ENCODE peak calls at places on chromosomes 2 and 18, in ten cellular contexts. One of them, this sample, is unnamed.

GRCh38 chr2:72694715-72695496 is 130.9 kb downstream of the EXOC6B start:
- DNase-seq in amniotic stem cell: peak
- DNase-seq in activated CD4-positive, alpha-beta memory T cell treated with anti-CD3 and anti-CD28 coated beads, Interleukin-2, amount 10 ng/mL, durations not matched to agents 7 days and 5 days: no peak
- DNase-seq in naive thymus-derived CD8-positive, alpha-beta T cell: no peak
- DNase-seq in left cardiac atrium: peak
- DNase-seq in H7: no peak
- DNase-seq in D721Med: no peak
- DNase-seq in effector memory CD8-positive, alpha-beta T cell: no peak
- DNase-seq in Daoy: peak
- DNase-seq in omental fat pad: no peak
- DNase-seq in this sample: peak

GRCh38 chr2:127606594-127607398 is 39.2 kb upstream of the GPR17 start:
- DNase-seq in naive thymus-derived CD8-positive, alpha-beta T cell: no peak
- DNase-seq in activated CD4-positive, alpha-beta memory T cell treated with anti-CD3 and anti-CD28 coated beads, Interleukin-2, amount 10 ng/mL, durations not matched to agents 7 days and 5 days: no peak
- DNase-seq in Daoy: no peak
- DNase-seq in effector memory CD8-positive, alpha-beta T cell: no peak
- DNase-seq in amniotic stem cell: no peak
- DNase-seq in D721Med: peak
- DNase-seq in omental fat pad: no peak
- DNase-seq in H7: peak
- DNase-seq in left cardiac atrium: no peak
- DNase-seq in this sample: no peak

GRCh38 chr2:31163011-31163540 is 24.8 kb upstream of the GALNT14 start:
- DNase-seq in H7: no peak
- DNase-seq in D721Med: no peak
- DNase-seq in naive thymus-derived CD8-positive, alpha-beta T cell: no peak
- DNase-seq in left cardiac atrium: no peak
- DNase-seq in activated CD4-positive, alpha-beta memory T cell treated with anti-CD3 and anti-CD28 coated beads, Interleukin-2, amount 10 ng/mL, durations not matched to agents 7 days and 5 days: no peak
- DNase-seq in effector memory CD8-positive, alpha-beta T cell: no peak
- DNase-seq in amniotic stem cell: no peak
- DNase-seq in Daoy: no peak
- DNase-seq in omental fat pad: no peak
- DNase-seq in this sample: no peak

GRCh38 chr2:143551946-143552655 is 422.9 kb downstream of the ARHGAP15 start:
- DNase-seq in activated CD4-positive, alpha-beta memory T cell treated with anti-CD3 and anti-CD28 coated beads, Interleukin-2, amount 10 ng/mL, durations not matched to agents 7 days and 5 days: no peak
- DNase-seq in omental fat pad: no peak
- DNase-seq in D721Med: no peak
- DNase-seq in H7: no peak
- DNase-seq in naive thymus-derived CD8-positive, alpha-beta T cell: no peak
- DNase-seq in effector memory CD8-positive, alpha-beta T cell: no peak
- DNase-seq in amniotic stem cell: no peak
- DNase-seq in Daoy: no peak
- DNase-seq in left cardiac atrium: no peak
- DNase-seq in this sample: no peak

GRCh38 chr18:59006461-59007067 is 133.1 kb upstream of the SEC11C start:
- DNase-seq in effector memory CD8-positive, alpha-beta T cell: no peak
- DNase-seq in omental fat pad: no peak
- DNase-seq in naive thymus-derived CD8-positive, alpha-beta T cell: no peak
- DNase-seq in H7: no peak
- DNase-seq in amniotic stem cell: no peak
- DNase-seq in left cardiac atrium: no peak
- DNase-seq in activated CD4-positive, alpha-beta memory T cell treated with anti-CD3 and anti-CD28 coated beads, Interleukin-2, amount 10 ng/mL, durations not matched to agents 7 days and 5 days: no peak
- DNase-seq in Daoy: no peak
- DNase-seq in D721Med: no peak
- DNase-seq in this sample: no peak

GRCh38 chr2:104375206-104375605 is 478.7 kb upstream of the POU3F3 start:
- DNase-seq in H7: no peak
- DNase-seq in Daoy: no peak
- DNase-seq in amniotic stem cell: no peak
- DNase-seq in left cardiac atrium: no peak
- DNase-seq in activated CD4-positive, alpha-beta memory T cell treated with anti-CD3 and anti-CD28 coated beads, Interleukin-2, amount 10 ng/mL, durations not matched to agents 7 days and 5 days: no peak
- DNase-seq in naive thymus-derived CD8-positive, alpha-beta T cell: no peak
- DNase-seq in omental fat pad: no peak
- DNase-seq in effector memory CD8-positive, alpha-beta T cell: no peak
- DNase-seq in D721Med: no peak
- DNase-seq in this sample: no peak

GRCh38 chr2:144324446-144325045 is 195.4 kb downstream of the ZEB2 start:
- DNase-seq in omental fat pad: no peak
- DNase-seq in D721Med: no peak
- DNase-seq in Daoy: no peak
- DNase-seq in amniotic stem cell: no peak
- DNase-seq in left cardiac atrium: no peak
- DNase-seq in naive thymus-derived CD8-positive, alpha-beta T cell: no peak
- DNase-seq in H7: no peak
- DNase-seq in effector memory CD8-positive, alpha-beta T cell: peak
- DNase-seq in activated CD4-positive, alpha-beta memory T cell treated with anti-CD3 and anti-CD28 coated beads, Interleukin-2, amount 10 ng/mL, durations not matched to agents 7 days and 5 days: peak
- DNase-seq in this sample: no peak

GRCh38 chr2:133360190-133360589 is 208.1 kb downstream of the NCKAP5 start:
- DNase-seq in Daoy: no peak
- DNase-seq in effector memory CD8-positive, alpha-beta T cell: no peak
- DNase-seq in naive thymus-derived CD8-positive, alpha-beta T cell: no peak
- DNase-seq in H7: no peak
- DNase-seq in left cardiac atrium: no peak
- DNase-seq in D721Med: no peak
- DNase-seq in omental fat pad: no peak
- DNase-seq in amniotic stem cell: no peak
- DNase-seq in activated CD4-positive, alpha-beta memory T cell treated with anti-CD3 and anti-CD28 coated beads, Interleukin-2, amount 10 ng/mL, durations not matched to agents 7 days and 5 days: no peak
- DNase-seq in this sample: no peak

GRCh38 chr2:221097568-221097915 is 474.6 kb downstream of the EPHA4 start:
- DNase-seq in amniotic stem cell: peak
- DNase-seq in omental fat pad: no peak
- DNase-seq in D721Med: no peak
- DNase-seq in H7: no peak
- DNase-seq in left cardiac atrium: no peak
- DNase-seq in Daoy: peak
- DNase-seq in activated CD4-positive, alpha-beta memory T cell treated with anti-CD3 and anti-CD28 coated beads, Interleukin-2, amount 10 ng/mL, durations not matched to agents 7 days and 5 days: no peak
- DNase-seq in effector memory CD8-positive, alpha-beta T cell: no peak
- DNase-seq in naive thymus-derived CD8-positive, alpha-beta T cell: no peak
- DNase-seq in this sample: peak

GRCh38 chr2:166000401-166000800 is 46.8 kb upstream of the TTC21B start:
- DNase-seq in activated CD4-positive, alpha-beta memory T cell treated with anti-CD3 and anti-CD28 coated beads, Interleukin-2, amount 10 ng/mL, durations not matched to agents 7 days and 5 days: no peak
- DNase-seq in naive thymus-derived CD8-positive, alpha-beta T cell: no peak
- DNase-seq in Daoy: no peak
- DNase-seq in D721Med: no peak
- DNase-seq in amniotic stem cell: no peak
- DNase-seq in H7: no peak
- DNase-seq in omental fat pad: no peak
- DNase-seq in left cardiac atrium: no peak
- DNase-seq in effector memory CD8-positive, alpha-beta T cell: no peak
- DNase-seq in this sample: no peak

GRCh38 chr2:237692601-237693079 is 65.3 kb downstream of the LRRFIP1 start:
- DNase-seq in D721Med: no peak
- DNase-seq in activated CD4-positive, alpha-beta memory T cell treated with anti-CD3 and anti-CD28 coated beads, Interleukin-2, amount 10 ng/mL, durations not matched to agents 7 days and 5 days: peak
- DNase-seq in omental fat pad: no peak
- DNase-seq in effector memory CD8-positive, alpha-beta T cell: no peak
- DNase-seq in naive thymus-derived CD8-positive, alpha-beta T cell: no peak
- DNase-seq in H7: peak
- DNase-seq in left cardiac atrium: peak
- DNase-seq in Daoy: peak
- DNase-seq in amniotic stem cell: no peak
- DNase-seq in this sample: no peak

GRCh38 chr2:190023860-190024259 is 38.7 kb downstream of the MSTN start:
- DNase-seq in effector memory CD8-positive, alpha-beta T cell: peak
- DNase-seq in H7: peak
- DNase-seq in Daoy: peak
- DNase-seq in D721Med: no peak
- DNase-seq in left cardiac atrium: no peak
- DNase-seq in naive thymus-derived CD8-positive, alpha-beta T cell: no peak
- DNase-seq in amniotic stem cell: peak
- DNase-seq in omental fat pad: no peak
- DNase-seq in activated CD4-positive, alpha-beta memory T cell treated with anti-CD3 and anti-CD28 coated beads, Interleukin-2, amount 10 ng/mL, durations not matched to agents 7 days and 5 days: no peak
- DNase-seq in this sample: peak

GRCh38 chr2:71306762-71307161 is 24.8 kb upstream of the ZNF638 start:
- DNase-seq in left cardiac atrium: no peak
- DNase-seq in H7: peak
- DNase-seq in naive thymus-derived CD8-positive, alpha-beta T cell: no peak
- DNase-seq in D721Med: no peak
- DNase-seq in activated CD4-positive, alpha-beta memory T cell treated with anti-CD3 and anti-CD28 coated beads, Interleukin-2, amount 10 ng/mL, durations not matched to agents 7 days and 5 days: no peak
- DNase-seq in omental fat pad: no peak
- DNase-seq in amniotic stem cell: no peak
- DNase-seq in effector memory CD8-positive, alpha-beta T cell: no peak
- DNase-seq in Daoy: peak
- DNase-seq in this sample: no peak

GRCh38 chr2:148955798-148956197 is 80.8 kb downstream of the KIF5C start:
- DNase-seq in Daoy: no peak
- DNase-seq in activated CD4-positive, alpha-beta memory T cell treated with anti-CD3 and anti-CD28 coated beads, Interleukin-2, amount 10 ng/mL, durations not matched to agents 7 days and 5 days: no peak
- DNase-seq in D721Med: no peak
- DNase-seq in omental fat pad: no peak
- DNase-seq in effector memory CD8-positive, alpha-beta T cell: no peak
- DNase-seq in H7: no peak
- DNase-seq in left cardiac atrium: no peak
- DNase-seq in amniotic stem cell: no peak
- DNase-seq in naive thymus-derived CD8-positive, alpha-beta T cell: no peak
- DNase-seq in this sample: no peak

GRCh38 chr18:48896326-48896874 is 54.4 kb downstream of the SMAD7 start:
- DNase-seq in omental fat pad: no peak
- DNase-seq in D721Med: no peak
- DNase-seq in naive thymus-derived CD8-positive, alpha-beta T cell: peak
- DNase-seq in H7: no peak
- DNase-seq in activated CD4-positive, alpha-beta memory T cell treated with anti-CD3 and anti-CD28 coated beads, Interleukin-2, amount 10 ng/mL, durations not matched to agents 7 days and 5 days: no peak
- DNase-seq in amniotic stem cell: no peak
- DNase-seq in effector memory CD8-positive, alpha-beta T cell: no peak
- DNase-seq in Daoy: no peak
- DNase-seq in left cardiac atrium: no peak
- DNase-seq in this sample: no peak

GRCh38 chr2:166337932-166338331 is 37.8 kb downstream of the SCN9A start:
- DNase-seq in Daoy: no peak
- DNase-seq in H7: no peak
- DNase-seq in naive thymus-derived CD8-positive, alpha-beta T cell: no peak
- DNase-seq in amniotic stem cell: no peak
- DNase-seq in left cardiac atrium: no peak
- DNase-seq in activated CD4-positive, alpha-beta memory T cell treated with anti-CD3 and anti-CD28 coated beads, Interleukin-2, amount 10 ng/mL, durations not matched to agents 7 days and 5 days: no peak
- DNase-seq in effector memory CD8-positive, alpha-beta T cell: no peak
- DNase-seq in omental fat pad: no peak
- DNase-seq in D721Med: no peak
- DNase-seq in this sample: no peak

GRCh38 chr18:62999392-62999791 is 284.1 kb downstream of the PHLPP1 start:
- DNase-seq in Daoy: peak
- DNase-seq in H7: no peak
- DNase-seq in D721Med: no peak
- DNase-seq in omental fat pad: no peak
- DNase-seq in naive thymus-derived CD8-positive, alpha-beta T cell: no peak
- DNase-seq in effector memory CD8-positive, alpha-beta T cell: no peak
- DNase-seq in left cardiac atrium: peak
- DNase-seq in activated CD4-positive, alpha-beta memory T cell treated with anti-CD3 and anti-CD28 coated beads, Interleukin-2, amount 10 ng/mL, durations not matched to agents 7 days and 5 days: no peak
- DNase-seq in amniotic stem cell: no peak
- DNase-seq in this sample: no peak

GRCh38 chr2:95333888-95334338 is 36.8 kb downstream of the KCNIP3 start:
- DNase-seq in H7: no peak
- DNase-seq in left cardiac atrium: no peak
- DNase-seq in Daoy: peak
- DNase-seq in naive thymus-derived CD8-positive, alpha-beta T cell: no peak
- DNase-seq in activated CD4-positive, alpha-beta memory T cell treated with anti-CD3 and anti-CD28 coated beads, Interleukin-2, amount 10 ng/mL, durations not matched to agents 7 days and 5 days: no peak
- DNase-seq in effector memory CD8-positive, alpha-beta T cell: no peak
- DNase-seq in omental fat pad: no peak
- DNase-seq in amniotic stem cell: no peak
- DNase-seq in D721Med: no peak
- DNase-seq in this sample: peak

GRCh38 chr2:24827321-24828261 is 34.4 kb downstream of the CENPO start:
- DNase-seq in H7: peak
- DNase-seq in amniotic stem cell: peak
- DNase-seq in left cardiac atrium: peak
- DNase-seq in effector memory CD8-positive, alpha-beta T cell: peak
- DNase-seq in activated CD4-positive, alpha-beta memory T cell treated with anti-CD3 and anti-CD28 coated beads, Interleukin-2, amount 10 ng/mL, durations not matched to agents 7 days and 5 days: peak
- DNase-seq in D721Med: peak
- DNase-seq in naive thymus-derived CD8-positive, alpha-beta T cell: peak
- DNase-seq in omental fat pad: peak
- DNase-seq in Daoy: peak
- DNase-seq in this sample: peak

GRCh38 chr2:9069496-9069991 is 66.1 kb upstream of the MBOAT2 start:
- DNase-seq in effector memory CD8-positive, alpha-beta T cell: no peak
- DNase-seq in naive thymus-derived CD8-positive, alpha-beta T cell: no peak
- DNase-seq in D721Med: no peak
- DNase-seq in omental fat pad: no peak
- DNase-seq in left cardiac atrium: no peak
- DNase-seq in H7: no peak
- DNase-seq in amniotic stem cell: no peak
- DNase-seq in activated CD4-positive, alpha-beta memory T cell treated with anti-CD3 and anti-CD28 coated beads, Interleukin-2, amount 10 ng/mL, durations not matched to agents 7 days and 5 days: no peak
- DNase-seq in Daoy: no peak
- DNase-seq in this sample: no peak

GRCh38 chr18:3889121-3889520 is 439.1 kb downstream of the TGIF1 start:
- DNase-seq in effector memory CD8-positive, alpha-beta T cell: no peak
- DNase-seq in naive thymus-derived CD8-positive, alpha-beta T cell: no peak
- DNase-seq in omental fat pad: no peak
- DNase-seq in D721Med: no peak
- DNase-seq in amniotic stem cell: no peak
- DNase-seq in activated CD4-positive, alpha-beta memory T cell treated with anti-CD3 and anti-CD28 coated beads, Interleukin-2, amount 10 ng/mL, durations not matched to agents 7 days and 5 days: no peak
- DNase-seq in Daoy: no peak
- DNase-seq in left cardiac atrium: no peak
- DNase-seq in H7: no peak
- DNase-seq in this sample: no peak

GRCh38 chr2:169732583-169733358 is 861 bp upstream of the KLHL23 start:
- DNase-seq in effector memory CD8-positive, alpha-beta T cell: no peak
- DNase-seq in omental fat pad: no peak
- DNase-seq in amniotic stem cell: no peak
- DNase-seq in Daoy: no peak
- DNase-seq in D721Med: no peak
- DNase-seq in activated CD4-positive, alpha-beta memory T cell treated with anti-CD3 and anti-CD28 coated beads, Interleukin-2, amount 10 ng/mL, durations not matched to agents 7 days and 5 days: no peak
- DNase-seq in naive thymus-derived CD8-positive, alpha-beta T cell: no peak
- DNase-seq in left cardiac atrium: no peak
- DNase-seq in H7: no peak
- DNase-seq in this sample: no peak

GRCh38 chr2:173588931-173589369 is 234.3 kb downstream of the CDCA7 start:
- DNase-seq in H7: no peak
- DNase-seq in activated CD4-positive, alpha-beta memory T cell treated with anti-CD3 and anti-CD28 coated beads, Interleukin-2, amount 10 ng/mL, durations not matched to agents 7 days and 5 days: no peak
- DNase-seq in omental fat pad: no peak
- DNase-seq in D721Med: no peak
- DNase-seq in naive thymus-derived CD8-positive, alpha-beta T cell: no peak
- DNase-seq in Daoy: peak
- DNase-seq in left cardiac atrium: no peak
- DNase-seq in effector memory CD8-positive, alpha-beta T cell: no peak
- DNase-seq in amniotic stem cell: no peak
- DNase-seq in this sample: no peak

GRCh38 chr2:231514951-231515297 is 15.3 kb downstream of the NMUR1 start:
- DNase-seq in Daoy: no peak
- DNase-seq in naive thymus-derived CD8-positive, alpha-beta T cell: no peak
- DNase-seq in activated CD4-positive, alpha-beta memory T cell treated with anti-CD3 and anti-CD28 coated beads, Interleukin-2, amount 10 ng/mL, durations not matched to agents 7 days and 5 days: no peak
- DNase-seq in effector memory CD8-positive, alpha-beta T cell: no peak
- DNase-seq in omental fat pad: no peak
- DNase-seq in amniotic stem cell: no peak
- DNase-seq in D721Med: no peak
- DNase-seq in H7: no peak
- DNase-seq in left cardiac atrium: no peak
- DNase-seq in this sample: no peak

GRCh38 chr2:223735659-223736244 is 101.6 kb downstream of the AP1S3 start:
- DNase-seq in Daoy: no peak
- DNase-seq in left cardiac atrium: no peak
- DNase-seq in omental fat pad: no peak
- DNase-seq in H7: no peak
- DNase-seq in amniotic stem cell: peak
- DNase-seq in activated CD4-positive, alpha-beta memory T cell treated with anti-CD3 and anti-CD28 coated beads, Interleukin-2, amount 10 ng/mL, durations not matched to agents 7 days and 5 days: no peak
- DNase-seq in effector memory CD8-positive, alpha-beta T cell: no peak
- DNase-seq in naive thymus-derived CD8-positive, alpha-beta T cell: no peak
- DNase-seq in D721Med: no peak
- DNase-seq in this sample: peak

GRCh38 chr2:158932246-158932645 is 36.2 kb upstream of the TANC1 start:
- DNase-seq in amniotic stem cell: no peak
- DNase-seq in omental fat pad: no peak
- DNase-seq in activated CD4-positive, alpha-beta memory T cell treated with anti-CD3 and anti-CD28 coated beads, Interleukin-2, amount 10 ng/mL, durations not matched to agents 7 days and 5 days: no peak
- DNase-seq in left cardiac atrium: no peak
- DNase-seq in H7: no peak
- DNase-seq in D721Med: no peak
- DNase-seq in naive thymus-derived CD8-positive, alpha-beta T cell: no peak
- DNase-seq in Daoy: no peak
- DNase-seq in effector memory CD8-positive, alpha-beta T cell: no peak
- DNase-seq in this sample: no peak

This sample was measured in non-pigmented ciliary epithelial cell.